ENCODE peak calls at places on chromosome 3, in five cellular contexts. B is brain microvascular endothelial cell, H is OCI-LY7, X is activated B cell treated with CpG ODN at 0.5 μM for 24 hours, F is lower leg skin. O is an unnamed sample.

GRCh38 chr3:99645277-99646106 is 7.1 kb downstream of the COL8A1 start:
- DNase-seq in B (peak; percentile 52), H (peak; percentile 0), X (no peak), F (no peak), O (no peak)

GRCh38 chr3:156351783-156352182 is 203.1 kb downstream of the SSR3 start:
- DNase-seq in B (no peak), H (no peak), X (no peak), F (no peak), O (no peak)

GRCh38 chr3:127791221-127791913 is 30.9 kb downstream of the MGLL start:
- DNase-seq in B (peak; percentile 78), H (peak; percentile 58), X (no peak), F (no peak), O (peak; percentile 46)

GRCh38 chr3:130658666-130659065 is 88.0 kb downstream of the PIK3R4 start:
- DNase-seq in B (no peak), H (no peak), X (no peak), F (no peak), O (no peak)

GRCh38 chr3:174440350-174440716 is 418.8 kb upstream of the NAALADL2 start:
- DNase-seq in B (no peak), H (peak; percentile 10), X (no peak), F (peak; percentile 31), O (no peak)

GRCh38 chr3:10996345-10997050 is 4.0 kb downstream of the SLC6A1 start:
- DNase-seq in B (no peak), H (no peak), X (no peak), F (no peak), O (no peak)

GRCh38 chr3:127674099-127674792 is 1.5 kb downstream of the ABTB1 start:
- DNase-seq in B (no peak), H (no peak), X (peak; percentile 12), F (no peak), O (peak; percentile 25)

GRCh38 chr3:171225698-171226097 is 199.2 kb upstream of the SLC2A2 start:
- DNase-seq in B (no peak), H (no peak), X (no peak), F (no peak), O (no peak)

GRCh38 chr3:36957072-36957471 is 12.2 kb upstream of the TRANK1 start:
- DNase-seq in B (no peak), H (no peak), X (no peak), F (no peak), O (no peak)

GRCh38 chr3:101509276-101509675 is 3.7 kb downstream of the SENP7 start:
- DNase-seq in B (no peak), H (no peak), X (no peak), F (no peak), O (no peak)

GRCh38 chr3:39917060-39917773 is 107.8 kb downstream of the MYRIP start:
- DNase-seq in B (no peak), H (no peak), X (no peak), F (no peak), O (no peak)

GRCh38 chr3:170040283-170040907 is 2.6 kb downstream of the GPR160 start:
- DNase-seq in B (no peak), H (no peak), X (no peak), F (no peak), O (no peak)

GRCh38 chr3:87949189-87949878 is 109.5 kb downstream of the CGGBP1 start:
- DNase-seq in B (no peak), H (no peak), X (no peak), F (no peak), O (no peak)

GRCh38 chr3:107855710-107856109 is 235.1 kb downstream of the CD47 start:
- DNase-seq in B (peak; percentile 40), H (peak; percentile 43), X (no peak), F (no peak), O (no peak)

GRCh38 chr3:35498506-35499210 is 140.7 kb upstream of the ARPP21 start:
- DNase-seq in B (no peak), H (no peak), X (no peak), F (no peak), O (no peak)

GRCh38 chr3:52062499-52062898 is 6.1 kb upstream of the DUSP7 start:
- DNase-seq in B (peak; percentile 77), H (peak; percentile 19), X (no peak), F (peak; percentile 77), O (no peak)

GRCh38 chr3:178382388-178383061 is 153.7 kb upstream of the KCNMB2 start:
- DNase-seq in B (peak; percentile 97), H (no peak), X (no peak), F (no peak), O (no peak)

GRCh38 chr3:45507820-45508317 is 86.7 kb upstream of the LIMD1 start:
- DNase-seq in B (peak; percentile 78), H (no peak), X (no peak), F (no peak), O (peak; percentile 42)

GRCh38 chr3:127738192-127738840 is 65.6 kb downstream of the ABTB1 start:
- DNase-seq in B (no peak), H (no peak), X (no peak), F (no peak), O (no peak)

GRCh38 chr3:159210336-159210735 is 408.5 kb downstream of the MFSD1 start:
- DNase-seq in B (no peak), H (no peak), X (no peak), F (no peak), O (no peak)

GRCh38 chr3:77699292-77699691 is 659.4 kb downstream of the ROBO2 start:
- DNase-seq in B (no peak), H (no peak), X (no peak), F (no peak), O (no peak)

GRCh38 chr3:14803981-14804834 is 14.6 kb upstream of the FGD5 start:
- DNase-seq in B (no peak), H (no peak), X (no peak), F (no peak), O (no peak)

GRCh38 chr3:40143283-40144090 is 166.0 kb upstream of the EIF1B start:
- DNase-seq in B (no peak), H (no peak), X (no peak), F (no peak), O (no peak)

GRCh38 chr3:29145370-29145769 is 135.5 kb upstream of the RBMS3 start:
- DNase-seq in B (no peak), H (no peak), X (no peak), F (no peak), O (no peak)

GRCh38 chr3:156941311-156941710 is 115.2 kb downstream of the LEKR1 start:
- DNase-seq in B (no peak), H (no peak), X (no peak), F (no peak), O (no peak)

GRCh38 chr3:19967812-19968211 is 20.9 kb downstream of the RAB5A start:
- DNase-seq in B (no peak), H (no peak), X (no peak), F (no peak), O (no peak)

GRCh38 chr3:30686799-30687198 is 80.4 kb downstream of the TGFBR2 start:
- DNase-seq in B (no peak), H (no peak), X (no peak), F (no peak), O (no peak)

GRCh38 chr3:64345351-64345750 is 120.1 kb upstream of the PRICKLE2 start:
- DNase-seq in B (peak; percentile 77), H (no peak), X (no peak), F (no peak), O (no peak)

GRCh38 chr3:65342084-65342683 is 654.4 kb upstream of the ADAMTS9 start:
- DNase-seq in B (peak; percentile 31), H (peak; percentile 28), X (no peak), F (no peak), O (peak; percentile 58)

GRCh38 chr3:172627057-172627809 is 83.6 kb downstream of the NCEH1 start:
- DNase-seq in B (no peak), H (no peak), X (no peak), F (no peak), O (no peak)

DNA sequence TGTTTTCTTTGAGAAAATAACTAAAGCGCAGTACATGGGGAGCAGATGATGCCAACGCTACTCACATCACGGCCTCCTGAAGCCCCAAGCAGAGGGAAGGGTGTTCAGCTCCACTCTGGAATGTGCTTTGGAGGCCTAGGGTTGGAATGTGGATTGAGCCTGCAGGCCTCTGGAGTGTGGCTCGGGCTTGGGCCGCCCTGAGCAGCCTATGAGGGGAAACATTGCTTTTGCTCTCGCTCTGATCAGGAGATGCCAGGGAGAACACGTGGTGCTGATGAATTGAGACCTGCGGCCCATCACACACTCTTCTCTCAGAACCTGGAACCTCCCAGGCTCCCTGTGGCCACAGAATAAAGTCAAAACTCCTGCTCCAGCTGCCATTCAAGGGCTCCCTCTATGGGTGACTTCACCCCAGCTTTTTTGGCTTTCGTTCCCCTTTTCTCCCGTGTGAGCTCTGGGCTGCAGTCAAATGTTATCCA is 23.3 kb downstream of the CCDC13 start:
- DNase-seq in B (no peak), H (peak; percentile 6), X (no peak), F (no peak), O (peak; percentile 40)
- TF ChIP-seq CTCF in B (peak; percentile 77), H (peak; percentile 69), X (no peak), F (no peak), O (no peak)

DNA sequence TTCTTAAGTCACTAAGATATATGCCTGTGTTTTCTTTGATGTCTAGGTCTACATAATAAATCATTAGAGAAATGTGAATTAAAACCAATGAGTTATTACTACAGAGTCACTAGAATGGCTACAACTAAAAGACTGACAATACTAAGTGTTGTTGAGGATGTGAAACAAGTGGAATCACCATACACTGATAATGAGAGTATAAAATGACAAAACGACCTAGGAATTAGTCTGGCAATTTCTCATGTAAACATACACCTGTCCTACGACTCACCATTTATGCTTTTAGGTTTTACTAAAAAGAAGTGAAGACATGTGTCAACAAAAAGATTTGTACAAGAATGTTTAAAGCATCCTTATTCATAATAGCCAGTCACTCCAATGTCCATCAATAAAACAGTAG is 75.2 kb upstream of the SATB1 start:
- DNase-seq in B (no peak), H (no peak), X (no peak), F (no peak), O (no peak)
- TF ChIP-seq CTCF in B (no peak), H (no peak), X (no peak), F (no peak), O (no peak)

GRCh38 chr3:57335273-57335938 is 42.9 kb upstream of the ASB14 start:
- DNase-seq in B (no peak), H (no peak), X (no peak), F (no peak), O (no peak)

DNA sequence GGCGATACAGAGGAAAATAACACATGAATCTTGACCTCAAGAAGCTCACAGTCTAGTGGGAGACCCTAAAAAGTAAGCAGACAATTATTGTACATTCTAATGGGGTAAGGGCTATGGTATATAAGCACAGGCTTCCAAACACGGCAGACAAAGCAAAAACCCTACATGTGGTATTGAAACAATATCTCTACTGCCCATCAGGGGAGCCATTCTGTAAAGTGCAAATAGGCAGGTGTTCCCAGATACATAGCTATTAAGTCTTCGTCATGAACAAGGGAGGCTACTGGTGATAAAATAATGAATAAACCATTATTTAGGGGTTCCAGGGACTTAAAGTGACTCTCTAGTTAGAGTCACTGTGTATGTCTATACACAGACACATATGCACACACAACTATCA is 38.6 kb upstream of the ASB14 start:
- DNase-seq in B (no peak), H (peak; percentile 6), X (no peak), F (no peak), O (no peak)
- TF ChIP-seq CTCF in B (peak; percentile 24), H (peak; percentile 38), X (no peak), F (no peak), O (no peak)

DNA sequence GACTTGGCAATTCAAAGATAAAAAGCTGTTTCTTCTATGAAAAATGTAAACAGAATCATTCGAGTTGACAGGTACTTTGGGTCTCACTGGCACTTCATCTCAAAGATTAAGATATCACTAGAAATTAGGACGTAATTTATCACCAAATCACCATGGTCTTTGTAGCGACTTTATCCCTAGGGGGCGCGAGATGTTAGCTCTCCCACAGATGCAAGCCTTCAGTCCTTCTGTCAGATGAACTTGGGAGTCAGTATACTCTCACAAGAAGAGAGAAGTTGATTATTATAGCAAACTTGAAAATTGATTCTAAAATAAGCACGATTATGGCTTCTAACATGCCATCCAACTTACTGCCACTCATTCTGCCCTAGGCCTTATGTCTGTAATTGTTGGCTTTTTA is 150.3 kb downstream of the ALCAM start:
- DNase-seq in B (no peak), H (no peak), X (no peak), F (no peak), O (no peak)
- TF ChIP-seq CTCF in B (peak; percentile 33), H (no peak), X (no peak), F (no peak), O (no peak)

O was measured in mesothelial cell of epicardium.